ENCODE peak calls at places on chromosome 1, in four cellular contexts. A, V, L and D are unnamed samples.

GRCh38 chr1:63024132-63024531 is 240.2 kb downstream of the ATG4C start:
- DNase-seq in V (no peak), L (no peak), A (no peak), D (no peak)

GRCh38 chr1:7555391-7556185 is 215.5 kb upstream of the VAMP3 start:
- DNase-seq in V (no peak), L (no peak), A (no peak), D (no peak)

GRCh38 chr1:40981702-40982448 is 2.4 kb downstream of the CTPS1 start:
- DNase-seq in L (no peak), V (no peak), A (no peak), D (no peak)

GRCh38 chr1:67429011-67429527 is 1.1 kb downstream of the SERBP1 start:
- DNase-seq in A (no peak), V (peak), L (peak), D (peak)

GRCh38 chr1:19676438-19676922 is 11.8 kb downstream of the HTR6 start:
- DNase-seq in V (no peak), L (no peak), A (no peak), D (peak)

GRCh38 chr1:162908780-162909179 is 47.8 kb upstream of the CCDC190 start:
- DNase-seq in V (no peak), L (no peak), A (no peak), D (no peak)

GRCh38 chr1:97778718-97779117 is 142.1 kb downstream of the DPYD start:
- DNase-seq in V (no peak), L (no peak), A (no peak), D (no peak)

GRCh38 chr1:113788802-113789201 is 23.5 kb downstream of the RSBN1 start:
- DNase-seq in A (no peak), V (no peak), L (no peak), D (no peak)

GRCh38 chr1:6392081-6392879 is 1.3 kb downstream of the ACOT7 start:
- DNase-seq in V (no peak), A (no peak), L (no peak), D (peak)

GRCh38 chr1:107183011-107183410 is 42.2 kb downstream of the NTNG1 start:
- DNase-seq in L (no peak), V (no peak), A (no peak), D (no peak)